ENCODE peak calls at places on chromosomes 7 and 10, in eight cellular contexts. One of them, this sample, is unnamed.

GRCh38 chr7:117640465-117640864 is 160.6 kb downstream of the CFTR start:
- DNase-seq in bronchial epithelial cell: peak
- DNase-seq in cardiac fibroblast: no peak
- DNase-seq in DMS79: no peak
- DNase-seq in Panc1: no peak
- DNase-seq in hippocampal formation: no peak
- DNase-seq in NT2/D1: no peak
- DNase-seq in colonic mucosa: no peak
- DNase-seq in this sample: no peak

GRCh38 chr7:20598479-20599419 is 16.7 kb upstream of the ABCB5 start:
- DNase-seq in NT2/D1: peak
- DNase-seq in bronchial epithelial cell: peak
- DNase-seq in colonic mucosa: no peak
- DNase-seq in cardiac fibroblast: peak
- DNase-seq in DMS79: peak
- DNase-seq in Panc1: peak
- DNase-seq in hippocampal formation: peak
- DNase-seq in this sample: peak

GRCh38 chr7:86667732-86668131 is 24.0 kb downstream of the GRM3 start:
- DNase-seq in NT2/D1: peak
- DNase-seq in bronchial epithelial cell: no peak
- DNase-seq in colonic mucosa: no peak
- DNase-seq in DMS79: no peak
- DNase-seq in cardiac fibroblast: no peak
- DNase-seq in Panc1: no peak
- DNase-seq in hippocampal formation: no peak
- DNase-seq in this sample: no peak

GRCh38 chr7:33667261-33667660 is 238.1 kb upstream of the BMPER start:
- DNase-seq in NT2/D1: no peak
- DNase-seq in bronchial epithelial cell: peak
- DNase-seq in colonic mucosa: no peak
- DNase-seq in hippocampal formation: no peak
- DNase-seq in Panc1: no peak
- DNase-seq in cardiac fibroblast: peak
- DNase-seq in DMS79: no peak
- DNase-seq in this sample: no peak

GRCh38 chr10:59082249-59082648 is 94.2 kb upstream of the PHYHIPL start:
- DNase-seq in Panc1: no peak
- DNase-seq in bronchial epithelial cell: peak
- DNase-seq in hippocampal formation: no peak
- DNase-seq in cardiac fibroblast: no peak
- DNase-seq in NT2/D1: no peak
- DNase-seq in DMS79: no peak
- DNase-seq in colonic mucosa: no peak
- DNase-seq in this sample: no peak

GRCh38 chr10:78041170-78042057 is 7.8 kb downstream of the RPS24 start:
- DNase-seq in colonic mucosa: no peak
- DNase-seq in DMS79: no peak
- DNase-seq in bronchial epithelial cell: no peak
- DNase-seq in NT2/D1: no peak
- DNase-seq in cardiac fibroblast: no peak
- DNase-seq in hippocampal formation: no peak
- DNase-seq in Panc1: no peak
- DNase-seq in this sample: no peak

GRCh38 chr10:73908853-73909611 is 1.9 kb upstream of the PLAU start:
- DNase-seq in DMS79: no peak
- DNase-seq in Panc1: peak
- DNase-seq in hippocampal formation: no peak
- DNase-seq in colonic mucosa: peak
- DNase-seq in NT2/D1: no peak
- DNase-seq in cardiac fibroblast: peak
- DNase-seq in bronchial epithelial cell: peak
- DNase-seq in this sample: peak

GRCh38 chr7:92794386-92794785 is 42.0 kb downstream of the CDK6 start:
- DNase-seq in Panc1: no peak
- DNase-seq in bronchial epithelial cell: no peak
- DNase-seq in cardiac fibroblast: no peak
- DNase-seq in DMS79: no peak
- DNase-seq in colonic mucosa: no peak
- DNase-seq in hippocampal formation: no peak
- DNase-seq in NT2/D1: no peak
- DNase-seq in this sample: no peak

GRCh38 chr7:159107052-159107892 is 37.4 kb downstream of the VIPR2 start:
- DNase-seq in NT2/D1: no peak
- DNase-seq in hippocampal formation: no peak
- DNase-seq in bronchial epithelial cell: no peak
- DNase-seq in cardiac fibroblast: no peak
- DNase-seq in colonic mucosa: no peak
- DNase-seq in Panc1: no peak
- DNase-seq in DMS79: no peak
- DNase-seq in this sample: no peak

GRCh38 chr7:122416316-122416925 is 111.9 kb upstream of the FEZF1 start:
- DNase-seq in colonic mucosa: no peak
- DNase-seq in Panc1: no peak
- DNase-seq in DMS79: no peak
- DNase-seq in bronchial epithelial cell: no peak
- DNase-seq in hippocampal formation: no peak
- DNase-seq in NT2/D1: no peak
- DNase-seq in cardiac fibroblast: peak
- DNase-seq in this sample: no peak

GRCh38 chr7:42192851-42193456 is 44.1 kb downstream of the GLI3 start:
- DNase-seq in bronchial epithelial cell: peak
- DNase-seq in DMS79: no peak
- DNase-seq in NT2/D1: peak
- DNase-seq in cardiac fibroblast: no peak
- DNase-seq in hippocampal formation: no peak
- DNase-seq in colonic mucosa: no peak
- DNase-seq in Panc1: no peak
- DNase-seq in this sample: no peak